ENCODE peak calls at places on chromosomes 3 and 15, in four cellular contexts. X, Q, K and D are unnamed samples.

GRCh38 chr3:56613016-56613415 is 56.0 kb downstream of the CCDC66 start:
- DNase-seq in X (no peak), Q (no peak), K (no peak), D (no peak)

GRCh38 chr3:22859618-22860017 is 343.5 kb upstream of the UBE2E2 start:
- DNase-seq in X (no peak), Q (no peak), K (no peak), D (no peak)

GRCh38 chr15:62068071-62068786 is 1.5 kb downstream of the C2CD4A start:
- DNase-seq in X (peak), Q (no peak), K (no peak), D (peak)

GRCh38 chr15:75857886-75858285 is 14.6 kb downstream of the UBE2Q2 start:
- DNase-seq in X (no peak), Q (no peak), K (no peak), D (no peak)

GRCh38 chr15:48632651-48633050 is 12.9 kb downstream of the FBN1 start:
- DNase-seq in X (no peak), Q (no peak), K (no peak), D (no peak)

GRCh38 chr3:106825962-106826605 is 551.2 kb upstream of the CCDC54 start:
- DNase-seq in X (no peak), Q (peak), K (peak), D (no peak)

GRCh38 chr3:51245871-51246270 is 139.2 kb upstream of the MANF start:
- DNase-seq in X (no peak), Q (no peak), K (peak), D (no peak)

GRCh38 chr3:21989643-21990042 is 238.6 kb upstream of the ZNF385D start:
- DNase-seq in X (no peak), Q (no peak), K (no peak), D (no peak)

GRCh38 chr3:59759298-59760169 is 709.7 kb upstream of the CFAP20DC start:
- DNase-seq in X (no peak), Q (no peak), K (no peak), D (no peak)

GRCh38 chr15:56981160-56981559 is 62.7 kb downstream of the TCF12 start:
- DNase-seq in X (no peak), Q (no peak), K (no peak), D (no peak)

GRCh38 chr3:37861540-37862051 is at the start of gene CTDSPL:
- DNase-seq in X (peak), Q (no peak), K (no peak), D (no peak)

GRCh38 chr15:78211189-78211921 is 23.0 kb downstream of the ACSBG1 start:
- DNase-seq in X (no peak), Q (no peak), K (no peak), D (no peak)

GRCh38 chr15:40303576-40303975 is 4.2 kb downstream of the PLCB2 start:
- DNase-seq in X (no peak), Q (no peak), K (no peak), D (no peak)

GRCh38 chr3:161108840-161109239 is 3.7 kb upstream of the B3GALNT1 start:
- DNase-seq in X (no peak), Q (no peak), K (no peak), D (no peak)

GRCh38 chr3:107756649-107757048 is 233.9 kb downstream of the BBX start:
- DNase-seq in X (no peak), Q (peak), K (peak), D (no peak)

GRCh38 chr3:115330406-115330805 is 183.3 kb upstream of the ZBTB20 start:
- DNase-seq in X (no peak), Q (no peak), K (no peak), D (no peak)

GRCh38 chr15:66872394-66872793 is 170.4 kb downstream of the SMAD6 start:
- DNase-seq in X (no peak), Q (no peak), K (no peak), D (no peak)

GRCh38 chr3:158220575-158220974 is 110.7 kb downstream of the RSRC1 start:
- DNase-seq in X (no peak), Q (no peak), K (no peak), D (no peak)

GRCh38 chr3:100454684-100455083 is 37.7 kb upstream of the TMEM45A start:
- DNase-seq in X (no peak), Q (no peak), K (no peak), D (no peak)

GRCh38 chr15:40306908-40307307 is 827 bp downstream of the PLCB2 start:
- DNase-seq in X (no peak), Q (no peak), K (no peak), D (no peak)

GRCh38 chr3:169152319-169152718 is 511.2 kb downstream of the MECOM start:
- DNase-seq in X (peak), Q (no peak), K (no peak), D (no peak)

GRCh38 chr15:31332681-31333071 is 6.0 kb downstream of the KLF13 start:
- DNase-seq in X (no peak), Q (no peak), K (no peak), D (no peak)

GRCh38 chr15:91950054-91950453 is 96.5 kb downstream of the SLCO3A1 start:
- DNase-seq in X (no peak), Q (no peak), K (no peak), D (no peak)

GRCh38 chr3:128878556-128879124 is 780 bp upstream of the ACAD9 start:
- DNase-seq in X (no peak), Q (no peak), K (peak), D (no peak)

GRCh38 chr3:5235655-5236054 is 48.1 kb downstream of the EDEM1 start:
- DNase-seq in X (no peak), Q (no peak), K (no peak), D (no peak)

GRCh38 chr3:171809513-171810277 is 588 bp downstream of the PLD1 start:
- DNase-seq in X (peak), Q (peak), K (peak), D (peak)

GRCh38 chr15:52095597-52096262 is 16.8 kb downstream of the BCL2L10 start:
- DNase-seq in X (no peak), Q (peak), K (peak), D (no peak)

GRCh38 chr3:11757441-11757875 is 89.2 kb downstream of the TAMM41 start:
- DNase-seq in X (no peak), Q (peak), K (peak), D (no peak)

GRCh38 chr3:151875759-151876158 is 2.3 kb downstream of the SUCNR1 start:
- DNase-seq in X (no peak), Q (no peak), K (no peak), D (no peak)

GRCh38 chr3:134752761-134753461 is 42.1 kb upstream of the EPHB1 start:
- DNase-seq in X (no peak), Q (no peak), K (no peak), D (no peak)

GRCh38 chr3:186002884-186003472 is 65.2 kb upstream of the TRA2B start:
- DNase-seq in X (no peak), Q (no peak), K (peak), D (no peak)

GRCh38 chr3:77041156-77041696 is 1.3 kb downstream of the ROBO2 start:
- DNase-seq in X (no peak), Q (no peak), K (no peak), D (no peak)

DNA sequence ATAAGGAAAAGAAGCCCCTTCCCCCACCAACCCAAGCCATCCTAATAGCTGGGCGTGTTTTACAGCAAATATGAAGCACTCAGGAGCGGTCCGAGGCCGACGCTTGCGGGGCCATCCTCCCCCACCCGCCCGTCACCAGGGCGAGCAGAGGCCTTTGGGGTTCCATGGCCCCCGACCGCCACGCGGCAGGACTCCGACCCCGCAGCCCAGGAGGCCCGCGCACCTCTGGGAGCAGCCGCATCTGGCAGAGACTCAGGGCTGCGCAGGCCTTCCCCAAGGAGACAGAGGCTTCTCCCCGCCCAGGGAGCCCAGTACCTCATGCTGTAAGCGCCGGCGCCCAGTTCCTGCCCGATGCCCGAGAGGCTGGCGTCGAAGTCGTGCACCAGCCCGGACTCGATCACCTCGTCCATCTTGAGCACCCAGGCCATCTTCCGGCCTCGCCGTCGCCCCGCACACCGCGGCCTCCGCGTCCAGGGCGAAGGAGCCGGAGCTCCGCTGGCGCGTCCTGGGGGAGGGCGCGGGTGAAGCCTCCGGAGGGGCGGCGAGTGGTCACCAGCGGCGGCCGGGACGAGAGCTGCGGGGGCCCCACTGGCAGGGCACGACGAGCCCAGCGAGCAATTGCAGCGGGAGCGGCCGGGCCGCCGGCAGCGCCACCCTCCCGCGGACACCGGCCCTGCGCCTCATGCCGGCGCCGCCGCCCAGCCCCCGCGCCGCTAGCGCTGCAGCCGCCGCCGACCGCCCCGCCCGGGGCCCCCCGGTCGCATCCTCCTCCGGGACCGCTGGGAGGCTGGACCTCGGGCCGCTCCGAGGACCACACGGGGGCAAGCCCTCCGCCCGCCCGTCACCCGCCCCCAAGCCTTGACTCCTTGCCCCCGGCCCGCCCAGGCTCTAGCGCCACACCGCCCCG is 531 bp downstream of the UBP1 start:
- DNase-seq in X (no peak), Q (no peak), K (peak), D (peak)
- TF ChIP-seq CTCF in X (no peak), Q (peak), K (peak), D (no peak)

DNA sequence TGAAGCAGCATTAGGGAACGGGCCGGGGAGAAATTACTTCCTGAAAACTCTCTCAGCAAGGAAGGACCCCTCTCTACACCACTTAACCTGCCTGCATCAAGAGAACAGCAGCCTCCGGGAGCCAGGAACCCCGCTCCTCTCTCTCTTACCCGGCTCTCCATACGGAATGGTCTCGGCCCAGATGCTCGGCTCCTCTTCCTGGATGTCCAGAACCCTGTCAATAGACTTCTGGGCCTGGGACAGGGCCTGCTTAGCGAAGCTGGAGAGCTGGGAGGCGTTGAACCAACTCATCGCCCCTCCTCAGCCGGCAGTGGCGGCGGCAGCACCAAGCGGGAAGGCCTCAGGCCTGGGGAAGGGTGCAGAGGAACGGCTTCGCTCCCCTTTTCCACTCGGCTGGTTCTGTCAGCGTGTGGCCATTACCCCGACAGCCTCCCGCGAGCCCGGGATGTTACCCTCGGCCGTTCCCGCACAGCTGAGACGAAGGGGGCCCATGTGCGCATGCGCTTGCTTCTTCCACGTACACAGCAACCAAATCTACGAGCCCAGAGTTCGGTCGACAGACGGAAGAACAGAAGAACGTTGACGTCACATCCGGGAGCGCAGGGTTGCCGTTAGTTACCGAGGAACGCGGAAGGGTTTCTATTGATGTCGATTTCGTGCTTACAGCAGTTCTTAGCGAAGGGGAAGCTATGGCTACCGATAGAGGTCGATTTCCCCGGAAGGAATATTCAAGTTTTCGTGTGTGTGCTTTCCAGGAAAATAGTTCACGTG is at the start of gene TMF1:
- DNase-seq in X (peak), Q (peak), K (peak), D (peak)
- TF ChIP-seq CTCF in X (no peak), Q (no peak), K (no peak), D (no peak)

DNA sequence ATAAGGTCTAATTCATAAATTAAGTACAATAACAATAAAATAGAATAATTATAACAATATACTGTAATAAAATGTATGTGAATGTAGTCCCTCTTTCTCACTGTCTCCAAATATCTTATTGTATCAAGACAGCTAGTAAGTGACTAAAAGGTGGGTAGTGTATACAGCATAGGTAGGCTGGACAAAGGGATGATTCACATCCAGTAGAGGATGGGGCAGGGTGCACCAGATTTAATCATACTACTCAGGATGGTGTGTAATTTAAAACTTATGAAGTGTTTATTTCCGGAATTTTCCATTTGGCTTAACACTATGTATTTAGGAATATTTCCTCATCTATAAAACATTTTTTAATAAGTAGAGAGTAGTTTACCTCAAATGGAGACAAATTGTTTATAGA is 876.1 kb upstream of the CADM2 start:
- DNase-seq in X (no peak), Q (no peak), K (no peak), D (no peak)
- TF ChIP-seq CTCF in X (no peak), Q (no peak), K (no peak), D (no peak)

GRCh38 chr3:18189651-18190050 is 235.5 kb downstream of the SATB1 start:
- DNase-seq in X (no peak), Q (no peak), K (peak), D (no peak)
- TF ChIP-seq CTCF in X (no peak), Q (no peak), K (no peak), D (no peak)